ENCODE peak calls at places on chromosomes 7 and 10, in seven cellular contexts. One of them, this sample, is unnamed.

GRCh38 chr10:71128311-71129010 is 83.9 kb upstream of the UNC5B start:
- DNase-seq in cardiac muscle cell: no peak
- DNase-seq in ovary: no peak
- DNase-seq in GM12892: no peak
- DNase-seq in activated naive CD8-positive, alpha-beta T cell treated with anti-CD3 and anti-CD28 coated beads for 36 hours: no peak
- DNase-seq in endothelial cell: no peak
- DNase-seq in NCI-H1105 treated with DMSO at 0.1 percent for 48 hours: no peak
- DNase-seq in this sample: no peak

GRCh38 chr10:117462424-117462792 is 80.1 kb upstream of the EMX2 start:
- DNase-seq in cardiac muscle cell: peak
- DNase-seq in ovary: no peak
- DNase-seq in GM12892: no peak
- DNase-seq in activated naive CD8-positive, alpha-beta T cell treated with anti-CD3 and anti-CD28 coated beads for 36 hours: no peak
- DNase-seq in endothelial cell: peak
- DNase-seq in NCI-H1105 treated with DMSO at 0.1 percent for 48 hours: no peak
- DNase-seq in this sample: no peak

GRCh38 chr10:18683427-18683826 is 24.2 kb downstream of the ARL5B start:
- DNase-seq in cardiac muscle cell: no peak
- DNase-seq in ovary: no peak
- DNase-seq in GM12892: no peak
- DNase-seq in activated naive CD8-positive, alpha-beta T cell treated with anti-CD3 and anti-CD28 coated beads for 36 hours: no peak
- DNase-seq in endothelial cell: no peak
- DNase-seq in NCI-H1105 treated with DMSO at 0.1 percent for 48 hours: no peak
- DNase-seq in this sample: no peak

GRCh38 chr7:31083205-31083801 is 31.2 kb downstream of the ADCYAP1R1 start:
- DNase-seq in cardiac muscle cell: no peak
- DNase-seq in ovary: no peak
- DNase-seq in GM12892: no peak
- DNase-seq in activated naive CD8-positive, alpha-beta T cell treated with anti-CD3 and anti-CD28 coated beads for 36 hours: no peak
- DNase-seq in endothelial cell: no peak
- DNase-seq in NCI-H1105 treated with DMSO at 0.1 percent for 48 hours: no peak
- DNase-seq in this sample: no peak

GRCh38 chr10:3099291-3100092 is 32.1 kb downstream of the PFKP start:
- DNase-seq in cardiac muscle cell: no peak
- DNase-seq in ovary: no peak
- DNase-seq in GM12892: no peak
- DNase-seq in activated naive CD8-positive, alpha-beta T cell treated with anti-CD3 and anti-CD28 coated beads for 36 hours: no peak
- DNase-seq in endothelial cell: no peak
- DNase-seq in NCI-H1105 treated with DMSO at 0.1 percent for 48 hours: no peak
- DNase-seq in this sample: no peak

GRCh38 chr7:66953044-66953427 is 32.0 kb downstream of the TMEM248 start:
- DNase-seq in cardiac muscle cell: no peak
- DNase-seq in ovary: no peak
- DNase-seq in GM12892: no peak
- DNase-seq in activated naive CD8-positive, alpha-beta T cell treated with anti-CD3 and anti-CD28 coated beads for 36 hours: no peak
- DNase-seq in endothelial cell: no peak
- DNase-seq in NCI-H1105 treated with DMSO at 0.1 percent for 48 hours: no peak
- DNase-seq in this sample: no peak

GRCh38 chr10:43077421-43078171 is 727 bp downstream of the RET start:
- DNase-seq in cardiac muscle cell: peak
- DNase-seq in ovary: no peak
- DNase-seq in GM12892: no peak
- DNase-seq in activated naive CD8-positive, alpha-beta T cell treated with anti-CD3 and anti-CD28 coated beads for 36 hours: no peak
- DNase-seq in endothelial cell: no peak
- DNase-seq in NCI-H1105 treated with DMSO at 0.1 percent for 48 hours: no peak
- DNase-seq in this sample: no peak

GRCh38 chr7:120979765-120980499 is 8.6 kb upstream of the CPED1 start:
- DNase-seq in cardiac muscle cell: no peak
- DNase-seq in ovary: no peak
- DNase-seq in GM12892: no peak
- DNase-seq in activated naive CD8-positive, alpha-beta T cell treated with anti-CD3 and anti-CD28 coated beads for 36 hours: no peak
- DNase-seq in endothelial cell: no peak
- DNase-seq in NCI-H1105 treated with DMSO at 0.1 percent for 48 hours: no peak
- DNase-seq in this sample: no peak

GRCh38 chr10:79072994-79073654 is 4.4 kb downstream of the ZMIZ1 start:
- DNase-seq in cardiac muscle cell: no peak
- DNase-seq in ovary: no peak
- DNase-seq in GM12892: no peak
- DNase-seq in activated naive CD8-positive, alpha-beta T cell treated with anti-CD3 and anti-CD28 coated beads for 36 hours: no peak
- DNase-seq in endothelial cell: no peak
- DNase-seq in NCI-H1105 treated with DMSO at 0.1 percent for 48 hours: no peak
- DNase-seq in this sample: no peak

GRCh38 chr7:154929006-154929726 is 73.8 kb downstream of the PAXIP1 start:
- DNase-seq in cardiac muscle cell: no peak
- DNase-seq in ovary: peak
- DNase-seq in GM12892: no peak
- DNase-seq in activated naive CD8-positive, alpha-beta T cell treated with anti-CD3 and anti-CD28 coated beads for 36 hours: no peak
- DNase-seq in endothelial cell: no peak
- DNase-seq in NCI-H1105 treated with DMSO at 0.1 percent for 48 hours: no peak
- DNase-seq in this sample: no peak

GRCh38 chr7:93476491-93477344 is 97.8 kb downstream of the CALCR start:
- DNase-seq in cardiac muscle cell: no peak
- DNase-seq in ovary: no peak
- DNase-seq in GM12892: no peak
- DNase-seq in activated naive CD8-positive, alpha-beta T cell treated with anti-CD3 and anti-CD28 coated beads for 36 hours: no peak
- DNase-seq in endothelial cell: no peak
- DNase-seq in NCI-H1105 treated with DMSO at 0.1 percent for 48 hours: no peak
- DNase-seq in this sample: no peak

GRCh38 chr10:32072025-32072787 is 16.0 kb upstream of the KIF5B start:
- DNase-seq in cardiac muscle cell: no peak
- DNase-seq in ovary: no peak
- DNase-seq in GM12892: no peak
- DNase-seq in activated naive CD8-positive, alpha-beta T cell treated with anti-CD3 and anti-CD28 coated beads for 36 hours: no peak
- DNase-seq in endothelial cell: no peak
- DNase-seq in NCI-H1105 treated with DMSO at 0.1 percent for 48 hours: no peak
- DNase-seq in this sample: no peak

GRCh38 chr10:42952358-42952757 is 124.5 kb upstream of the RET start:
- DNase-seq in cardiac muscle cell: peak
- DNase-seq in ovary: no peak
- DNase-seq in GM12892: no peak
- DNase-seq in activated naive CD8-positive, alpha-beta T cell treated with anti-CD3 and anti-CD28 coated beads for 36 hours: no peak
- DNase-seq in endothelial cell: peak
- DNase-seq in NCI-H1105 treated with DMSO at 0.1 percent for 48 hours: no peak
- DNase-seq in this sample: no peak

GRCh38 chr7:37901890-37902524 is 14.6 kb downstream of the SFRP4 start:
- DNase-seq in cardiac muscle cell: no peak
- DNase-seq in ovary: no peak
- DNase-seq in GM12892: no peak
- DNase-seq in activated naive CD8-positive, alpha-beta T cell treated with anti-CD3 and anti-CD28 coated beads for 36 hours: no peak
- DNase-seq in endothelial cell: no peak
- DNase-seq in NCI-H1105 treated with DMSO at 0.1 percent for 48 hours: peak
- DNase-seq in this sample: no peak

GRCh38 chr10:94299417-94299816 is 63.3 kb downstream of the NOC3L start:
- DNase-seq in cardiac muscle cell: no peak
- DNase-seq in ovary: no peak
- DNase-seq in GM12892: no peak
- DNase-seq in activated naive CD8-positive, alpha-beta T cell treated with anti-CD3 and anti-CD28 coated beads for 36 hours: peak
- DNase-seq in endothelial cell: no peak
- DNase-seq in NCI-H1105 treated with DMSO at 0.1 percent for 48 hours: no peak
- DNase-seq in this sample: no peak

GRCh38 chr10:96921655-96922054 is 89.6 kb downstream of the LCOR start:
- DNase-seq in cardiac muscle cell: no peak
- DNase-seq in ovary: no peak
- DNase-seq in GM12892: no peak
- DNase-seq in activated naive CD8-positive, alpha-beta T cell treated with anti-CD3 and anti-CD28 coated beads for 36 hours: no peak
- DNase-seq in endothelial cell: no peak
- DNase-seq in NCI-H1105 treated with DMSO at 0.1 percent for 48 hours: no peak
- DNase-seq in this sample: no peak

GRCh38 chr10:118958984-118959916 is 70.3 kb upstream of the NANOS1 start:
- DNase-seq in cardiac muscle cell: no peak
- DNase-seq in ovary: no peak
- DNase-seq in GM12892: no peak
- DNase-seq in activated naive CD8-positive, alpha-beta T cell treated with anti-CD3 and anti-CD28 coated beads for 36 hours: no peak
- DNase-seq in endothelial cell: no peak
- DNase-seq in NCI-H1105 treated with DMSO at 0.1 percent for 48 hours: no peak
- DNase-seq in this sample: no peak

GRCh38 chr10:2929859-2930258 is 137.5 kb upstream of the PFKP start:
- DNase-seq in cardiac muscle cell: no peak
- DNase-seq in ovary: no peak
- DNase-seq in GM12892: no peak
- DNase-seq in activated naive CD8-positive, alpha-beta T cell treated with anti-CD3 and anti-CD28 coated beads for 36 hours: no peak
- DNase-seq in endothelial cell: no peak
- DNase-seq in NCI-H1105 treated with DMSO at 0.1 percent for 48 hours: no peak
- DNase-seq in this sample: no peak

GRCh38 chr10:122650331-122650730 is 49.3 kb downstream of the C10orf120 start:
- DNase-seq in cardiac muscle cell: no peak
- DNase-seq in ovary: no peak
- DNase-seq in GM12892: no peak
- DNase-seq in activated naive CD8-positive, alpha-beta T cell treated with anti-CD3 and anti-CD28 coated beads for 36 hours: no peak
- DNase-seq in endothelial cell: no peak
- DNase-seq in NCI-H1105 treated with DMSO at 0.1 percent for 48 hours: no peak
- DNase-seq in this sample: no peak

GRCh38 chr10:17209302-17209701 is 7.8 kb upstream of the TRDMT1 start:
- DNase-seq in cardiac muscle cell: no peak
- DNase-seq in ovary: no peak
- DNase-seq in GM12892: no peak
- DNase-seq in activated naive CD8-positive, alpha-beta T cell treated with anti-CD3 and anti-CD28 coated beads for 36 hours: no peak
- DNase-seq in endothelial cell: no peak
- DNase-seq in NCI-H1105 treated with DMSO at 0.1 percent for 48 hours: no peak
- DNase-seq in this sample: no peak

GRCh38 chr10:75437693-75438092 is 6.3 kb downstream of the LRMDA start:
- DNase-seq in cardiac muscle cell: no peak
- DNase-seq in ovary: no peak
- DNase-seq in GM12892: no peak
- DNase-seq in activated naive CD8-positive, alpha-beta T cell treated with anti-CD3 and anti-CD28 coated beads for 36 hours: no peak
- DNase-seq in endothelial cell: no peak
- DNase-seq in NCI-H1105 treated with DMSO at 0.1 percent for 48 hours: no peak
- DNase-seq in this sample: no peak

GRCh38 chr10:86361134-86362128 is 5.2 kb downstream of the GRID1 start:
- DNase-seq in cardiac muscle cell: peak
- DNase-seq in ovary: no peak
- DNase-seq in GM12892: no peak
- DNase-seq in activated naive CD8-positive, alpha-beta T cell treated with anti-CD3 and anti-CD28 coated beads for 36 hours: no peak
- DNase-seq in endothelial cell: no peak
- DNase-seq in NCI-H1105 treated with DMSO at 0.1 percent for 48 hours: no peak
- DNase-seq in this sample: no peak

GRCh38 chr7:12161146-12161545 is 49.9 kb upstream of the TMEM106B start:
- DNase-seq in cardiac muscle cell: no peak
- DNase-seq in ovary: no peak
- DNase-seq in GM12892: no peak
- DNase-seq in activated naive CD8-positive, alpha-beta T cell treated with anti-CD3 and anti-CD28 coated beads for 36 hours: no peak
- DNase-seq in endothelial cell: no peak
- DNase-seq in NCI-H1105 treated with DMSO at 0.1 percent for 48 hours: no peak
- DNase-seq in this sample: no peak

GRCh38 chr7:41573017-41573416 is 129.9 kb downstream of the INHBA start:
- DNase-seq in cardiac muscle cell: peak
- DNase-seq in ovary: no peak
- DNase-seq in GM12892: no peak
- DNase-seq in activated naive CD8-positive, alpha-beta T cell treated with anti-CD3 and anti-CD28 coated beads for 36 hours: no peak
- DNase-seq in endothelial cell: no peak
- DNase-seq in NCI-H1105 treated with DMSO at 0.1 percent for 48 hours: no peak
- DNase-seq in this sample: no peak

GRCh38 chr7:146115665-146116451 is 743 bp upstream of the CNTNAP2 start:
- DNase-seq in cardiac muscle cell: peak
- DNase-seq in ovary: peak
- DNase-seq in GM12892: no peak
- DNase-seq in activated naive CD8-positive, alpha-beta T cell treated with anti-CD3 and anti-CD28 coated beads for 36 hours: peak
- DNase-seq in endothelial cell: peak
- DNase-seq in NCI-H1105 treated with DMSO at 0.1 percent for 48 hours: peak
- DNase-seq in this sample: peak

GRCh38 chr7:17044868-17045267 is 163.1 kb upstream of the AGR3 start:
- DNase-seq in cardiac muscle cell: no peak
- DNase-seq in ovary: no peak
- DNase-seq in GM12892: no peak
- DNase-seq in activated naive CD8-positive, alpha-beta T cell treated with anti-CD3 and anti-CD28 coated beads for 36 hours: no peak
- DNase-seq in endothelial cell: no peak
- DNase-seq in NCI-H1105 treated with DMSO at 0.1 percent for 48 hours: no peak
- DNase-seq in this sample: no peak

GRCh38 chr10:971150-971542 is 17.1 kb upstream of the GTPBP4 start:
- DNase-seq in cardiac muscle cell: no peak
- DNase-seq in ovary: no peak
- DNase-seq in GM12892: no peak
- DNase-seq in activated naive CD8-positive, alpha-beta T cell treated with anti-CD3 and anti-CD28 coated beads for 36 hours: no peak
- DNase-seq in endothelial cell: no peak
- DNase-seq in NCI-H1105 treated with DMSO at 0.1 percent for 48 hours: no peak
- DNase-seq in this sample: no peak

GRCh38 chr7:8360564-8361153 is 72.8 kb upstream of the NXPH1 start:
- DNase-seq in cardiac muscle cell: no peak
- DNase-seq in ovary: no peak
- DNase-seq in GM12892: no peak
- DNase-seq in activated naive CD8-positive, alpha-beta T cell treated with anti-CD3 and anti-CD28 coated beads for 36 hours: no peak
- DNase-seq in endothelial cell: no peak
- DNase-seq in NCI-H1105 treated with DMSO at 0.1 percent for 48 hours: no peak
- DNase-seq in this sample: no peak

GRCh38 chr10:96935148-96935547 is 103.0 kb downstream of the LCOR start:
- DNase-seq in cardiac muscle cell: no peak
- DNase-seq in ovary: no peak
- DNase-seq in GM12892: no peak
- DNase-seq in activated naive CD8-positive, alpha-beta T cell treated with anti-CD3 and anti-CD28 coated beads for 36 hours: no peak
- DNase-seq in endothelial cell: no peak
- DNase-seq in NCI-H1105 treated with DMSO at 0.1 percent for 48 hours: no peak
- DNase-seq in this sample: no peak

GRCh38 chr10:95480901-95481491 is 80.2 kb downstream of the SORBS1 start:
- DNase-seq in cardiac muscle cell: peak
- DNase-seq in ovary: no peak
- DNase-seq in GM12892: no peak
- DNase-seq in activated naive CD8-positive, alpha-beta T cell treated with anti-CD3 and anti-CD28 coated beads for 36 hours: peak
- DNase-seq in endothelial cell: no peak
- DNase-seq in NCI-H1105 treated with DMSO at 0.1 percent for 48 hours: no peak
- DNase-seq in this sample: no peak

This sample was measured in COR-L47.